ENCODE peak calls at places on chromosomes 16 and 17, in seven cellular contexts. F is prostate gland; A is stimulated activated CD4-positive, alpha-beta T cell treated with anti-CD3 and anti-CD28 coated beads, Interleukin-2, amount 100 ng/mL, for 48 hours; U is left cardiac atrium; I is heart right ventricle; P is NCI-H460; J is caudate nucleus. E is an unnamed sample.

GRCh38 chr17:59030811-59031210 is 75.9 kb downstream of the TRIM37 start:
- DNase-seq in P (no peak), F (no peak), U (no peak), J (no peak), I (no peak), A (no peak), E (no peak)

GRCh38 chr17:59527931-59528330 is 37.5 kb upstream of the DHX40 start:
- DNase-seq in F (no peak), U (no peak), P (no peak), I (no peak), J (no peak), A (no peak), E (no peak)

GRCh38 chr17:58279016-58279671 is 1.6 kb downstream of the MPO start:
- DNase-seq in J (no peak), I (peak), A (no peak), P (no peak), F (no peak), U (peak), E (peak)

GRCh38 chr17:49327835-49328784 is 33.9 kb downstream of the ZNF652 start:
- DNase-seq in P (no peak), J (no peak), U (no peak), F (no peak), I (no peak), A (no peak), E (no peak)

GRCh38 chr17:49290690-49291326 is 60.2 kb upstream of the PHOSPHO1 start:
- DNase-seq in J (no peak), F (no peak), U (no peak), A (peak), P (peak), I (no peak), E (no peak)

GRCh38 chr17:28738680-28739384 is 5.0 kb upstream of the TRAF4 start:
- DNase-seq in I (no peak), P (no peak), U (no peak), J (no peak), F (no peak), A (no peak), E (no peak)

GRCh38 chr16:68885321-68885720 is 42.0 kb downstream of the TANGO6 start:
- DNase-seq in A (no peak), I (no peak), P (no peak), U (no peak), F (no peak), J (no peak), E (no peak)

GRCh38 chr17:55709984-55710383 is 12.7 kb downstream of the TMEM100 start:
- DNase-seq in I (no peak), U (no peak), J (no peak), P (no peak), A (no peak), F (no peak), E (peak)

GRCh38 chr17:77331161-77331864 is 190.5 kb downstream of the SEC14L1 start:
- DNase-seq in I (peak), U (peak), P (peak), A (peak), F (peak), J (peak), E (peak)

GRCh38 chr16:66553223-66553622 is 847 bp downstream of the CKLF start:
- DNase-seq in U (no peak), F (no peak), P (no peak), A (no peak), J (no peak), I (no peak), E (no peak)

GRCh38 chr17:77308768-77309726 is 168.3 kb downstream of the SEC14L1 start:
- DNase-seq in P (no peak), U (no peak), F (no peak), J (no peak), I (no peak), A (no peak), E (peak)

GRCh38 chr17:32120086-32120485 is 22.2 kb upstream of the RHOT1 start:
- DNase-seq in F (no peak), J (no peak), P (no peak), I (no peak), A (no peak), U (no peak), E (no peak)

GRCh38 chr16:67470314-67470713 is 10.6 kb downstream of the ATP6V0D1 start:
- DNase-seq in A (no peak), U (peak), I (peak), J (peak), F (peak), P (no peak), E (peak)

GRCh38 chr17:62696726-62697490 is 69.4 kb downstream of the MRC2 start:
- DNase-seq in A (no peak), I (no peak), U (peak), P (no peak), J (no peak), F (no peak), E (peak)

GRCh38 chr17:40323731-40324650 is 15.0 kb downstream of the RARA start:
- DNase-seq in J (no peak), F (no peak), U (peak), A (no peak), P (no peak), I (peak), E (peak)

GRCh38 chr17:61477204-61477834 is 25.1 kb downstream of the TBX4 start:
- DNase-seq in A (no peak), F (no peak), J (no peak), I (no peak), U (no peak), P (no peak), E (peak)

E was measured in aorta.